ENCODE peak calls at places on chromosomes 12 and 14, in eight cellular contexts. Z is NCI-H2081; J is activated CD4-positive, alpha-beta T cell treated with anti-CD3 and anti-CD28 coated beads for 1 hour; Y is WTC11; B is BE2C; W is transverse colon; D is Caki2; C is COR-L47. U is an unnamed sample.

GRCh38 chr12:88309546-88309945 is 167.4 kb downstream of the TMTC3 start:
- DNase-seq in W (no peak), Y (no peak), J (no peak), Z (no peak), B (no peak), C (no peak), D (no peak), U (no peak)

GRCh38 chr14:35878272-35879140 is 52.4 kb downstream of the BRMS1L start:
- DNase-seq in Z (no peak), W (peak), J (no peak), C (no peak), Y (no peak), D (peak), B (peak), U (no peak)

GRCh38 chr14:105058521-105059034 is 6.7 kb downstream of the GPR132 start:
- DNase-seq in W (no peak), Z (no peak), J (no peak), C (no peak), D (no peak), B (no peak), Y (no peak), U (no peak)

GRCh38 chr12:53078425-53079225 is 565 bp downstream of the SPRYD3 start:
- DNase-seq in Y (no peak), B (no peak), D (no peak), Z (peak), C (peak), W (peak), J (peak), U (no peak)

GRCh38 chr14:20671597-20672283 is 12.6 kb upstream of the RNASE4 start:
- DNase-seq in W (no peak), J (no peak), Y (no peak), B (no peak), Z (no peak), C (no peak), D (peak), U (no peak)

GRCh38 chr12:92432724-92433281 is 270.0 kb upstream of the PLEKHG7 start:
- DNase-seq in Y (no peak), C (no peak), D (no peak), B (no peak), W (no peak), Z (no peak), J (no peak), U (no peak)

GRCh38 chr14:100076630-100077029 is 11.4 kb downstream of the EVL start:
- DNase-seq in B (no peak), Z (no peak), C (no peak), J (no peak), D (no peak), Y (no peak), W (no peak), U (no peak)

GRCh38 chr12:72442217-72442616 is 170.0 kb downstream of the TRHDE start:
- DNase-seq in W (no peak), C (no peak), J (no peak), Y (no peak), B (no peak), Z (no peak), D (no peak), U (no peak)

GRCh38 chr14:99261916-99262787 is 9.8 kb downstream of the BCL11B start:
- DNase-seq in C (no peak), W (peak), B (no peak), Z (no peak), Y (no peak), J (peak), D (no peak), U (no peak)

GRCh38 chr14:102046337-102047278 is 40.2 kb downstream of the HSP90AA1 start:
- DNase-seq in D (peak), J (no peak), C (peak), Z (peak), W (peak), B (peak), Y (peak), U (no peak)

GRCh38 chr14:86654558-86655184 is 1124.7 kb downstream of the FLRT2 start:
- DNase-seq in B (peak), D (peak), W (peak), C (peak), J (no peak), Z (peak), Y (peak), U (no peak)

GRCh38 chr12:93638954-93639353 is 38.2 kb upstream of the CRADD start:
- DNase-seq in Z (no peak), D (no peak), W (no peak), Y (no peak), J (no peak), B (no peak), C (no peak), U (no peak)

GRCh38 chr12:119642986-119643385 is 24.9 kb upstream of the PRKAB1 start:
- DNase-seq in W (no peak), C (no peak), B (peak), J (no peak), Z (no peak), D (no peak), Y (peak), U (no peak)

GRCh38 chr12:7209958-7210357 is 20.5 kb downstream of the PEX5 start:
- DNase-seq in J (no peak), B (no peak), Z (no peak), C (no peak), Y (no peak), W (no peak), D (no peak), U (no peak)

GRCh38 chr14:83473846-83474245 is 1940.2 kb upstream of the SEL1L start:
- DNase-seq in D (no peak), W (no peak), C (no peak), J (no peak), Z (no peak), Y (no peak), B (no peak), U (no peak)

GRCh38 chr12:43338848-43339526 is 213.0 kb downstream of the ADAMTS20 start:
- DNase-seq in C (no peak), W (no peak), D (peak), B (peak), Z (peak), Y (no peak), J (no peak), U (no peak)

U was measured in activated B cell treated with CpG ODN at 0.5 μM for 24 hours.